ENCODE peak calls at places on chromosomes 6 and 20, in seven cellular contexts. X is PC-3, L is SK-N-SH, C is OCI-LY7, D is HCT116, T is hepatocyte, U is Karpas-422. V is an unnamed sample. For H3K9me2, the result is how much of the 10 kb centered on the place peaks cover.

GRCh38 chr6:95948324-95948723 is 67.5 kb upstream of the FUT9 start:
- DNase-seq in X (no peak), L (no peak), C (no peak), D (no peak), T (no peak), U (no peak), V (no peak)

GRCh38 chr20:14288341-14289330 is 48.8 kb downstream of the FLRT3 start:
- DNase-seq in X (peak), L (no peak), C (no peak), D (peak), T (peak), U (no peak), V (peak)

GRCh38 chr20:62887147-62887859 is 25.7 kb upstream of the TCFL5 start:
- DNase-seq in X (peak), L (peak), C (no peak), D (no peak), T (peak), U (no peak), V (peak)

GRCh38 chr6:118559659-118560058 is 11.6 kb downstream of the PLN start:
- DNase-seq in X (no peak), L (no peak), C (no peak), D (no peak), T (no peak), U (no peak), V (peak)

GRCh38 chr6:25173951-25174474 is 105.2 kb upstream of the CARMIL1 start:
- DNase-seq in X (peak), L (no peak), C (no peak), D (peak), T (peak), U (no peak), V (peak)

GRCh38 chr6:154430494-154430919 is 73.9 kb upstream of the IPCEF1 start:
- DNase-seq in X (no peak), L (no peak), C (no peak), D (no peak), T (no peak), U (no peak), V (no peak)

GRCh38 chr6:87755697-87756671 is 54.0 kb upstream of the AKIRIN2 start:
- DNase-seq in X (no peak), L (no peak), C (peak), D (no peak), T (no peak), U (peak), V (peak)

GRCh38 chr20:37758332-37758731 is 64.5 kb downstream of the CTNNBL1 start:
- DNase-seq in X (peak), L (no peak), C (no peak), D (no peak), T (peak), U (peak), V (no peak)

GRCh38 chr6:52517502-52518278 is 59.2 kb downstream of the TRAM2 start:
- DNase-seq in X (peak), L (peak), C (no peak), D (peak), T (peak), U (no peak), V (peak)

GRCh38 chr20:36628076-36628475 is 17.9 kb downstream of the SLA2 start:
- DNase-seq in X (no peak), L (no peak), C (no peak), D (no peak), T (no peak), U (no peak), V (no peak)

GRCh38 chr20:36620917-36621316 is 15.3 kb downstream of the RAB5IF start:
- DNase-seq in X (no peak), L (no peak), C (no peak), D (no peak), T (no peak), U (no peak), V (no peak)

GRCh38 chr20:36623444-36623843 is 17.9 kb downstream of the RAB5IF start:
- DNase-seq in X (no peak), L (no peak), C (no peak), D (no peak), T (no peak), U (no peak), V (no peak)

GRCh38 chr20:36624068-36624813 is 18.7 kb downstream of the RAB5IF start:
- DNase-seq in X (no peak), L (no peak), C (no peak), D (no peak), T (no peak), U (no peak), V (no peak)

DNA sequence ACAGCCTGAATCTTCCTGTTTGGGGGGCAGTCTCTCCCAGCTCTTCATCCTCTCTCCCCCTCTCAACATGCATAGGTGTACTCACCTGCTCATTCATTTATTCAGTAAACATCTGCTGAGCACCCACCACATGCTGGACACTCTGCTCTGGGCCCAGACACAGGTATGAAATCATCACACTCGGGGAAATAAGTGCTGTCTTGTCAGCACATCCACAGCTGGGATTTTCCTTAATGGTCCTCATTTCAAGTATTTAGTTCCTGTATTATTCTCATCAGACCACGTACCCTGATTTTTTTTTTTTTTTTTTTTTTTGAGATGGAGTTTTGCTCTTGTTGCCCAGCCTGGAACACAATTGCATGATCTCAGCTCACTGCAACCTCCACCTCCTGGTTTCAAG is 19.3 kb downstream of the RAB5IF start:
- DNase-seq in X (no peak), L (no peak), C (no peak), D (no peak), T (no peak), U (no peak), V (no peak)
- H3K27ac ChIP-seq in X (no peak), L (no peak), C (no peak), D (no peak), T (no peak), U (no peak), V (no peak)

GRCh38 chr6:38974389-38975133 is 74.0 kb upstream of the GLP1R start:
- DNase-seq in X (peak), L (no peak), C (no peak), D (no peak), T (peak), U (no peak), V (peak)

GRCh38 chr6:38973178-38974057 is 75.2 kb upstream of the GLP1R start:
- DNase-seq in X (peak), L (peak), C (peak), D (peak), T (peak), U (peak), V (peak)

DNA sequence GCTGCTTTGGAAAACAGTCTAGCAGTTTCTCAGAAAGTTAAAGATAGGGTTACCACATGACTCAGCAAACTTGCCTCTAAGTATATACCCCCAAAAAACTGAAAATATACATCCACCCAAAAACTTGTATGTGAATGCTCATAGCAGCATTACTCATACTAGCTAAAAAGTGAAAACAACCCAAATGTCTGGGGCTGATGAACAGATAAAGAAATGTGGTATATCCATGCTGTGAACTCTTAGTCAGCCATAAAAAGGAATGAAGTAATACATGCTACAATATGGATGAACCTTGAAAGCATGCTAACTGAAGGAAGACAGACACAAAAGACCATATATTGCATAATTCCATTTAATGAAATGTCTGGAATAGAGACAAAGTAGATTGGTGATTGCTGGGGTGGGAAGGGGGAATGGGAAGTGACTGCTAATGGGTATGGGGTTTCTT is 79.9 kb upstream of the GLP1R start:
- DNase-seq in X (no peak), L (no peak), C (no peak), D (no peak), T (no peak), U (no peak), V (no peak)
- H3K9me2 ChIP-seq in X (under half), L (under half), C (under half), D (under half), T (under half), U (under half), V (under half)

GRCh38 chr6:142911395-142911794 is 33.6 kb downstream of the HIVEP2 start:
- DNase-seq in X (no peak), L (no peak), C (no peak), D (no peak), T (no peak), U (no peak), V (no peak)

GRCh38 chr6:142907544-142907943 is 37.4 kb downstream of the HIVEP2 start:
- DNase-seq in X (no peak), L (no peak), C (no peak), D (no peak), T (no peak), U (no peak), V (no peak)

GRCh38 chr6:142903806-142904205 is 41.2 kb downstream of the HIVEP2 start:
- DNase-seq in X (peak), L (no peak), C (no peak), D (no peak), T (no peak), U (no peak), V (peak)

GRCh38 chr6:142902636-142903053 is 42.3 kb downstream of the HIVEP2 start:
- DNase-seq in X (peak), L (peak), C (no peak), D (peak), T (peak), U (no peak), V (peak)

GRCh38 chr6:142907017-142907470 is 37.9 kb downstream of the HIVEP2 start:
- DNase-seq in X (no peak), L (no peak), C (peak), D (no peak), T (no peak), U (no peak), V (no peak)
- H3K4me2 ChIP-seq in X (no peak), L (no peak), C (peak), D (no peak), T (no peak), U (peak), V (no peak)

GRCh38 chr20:64001607-64002011 is 20.7 kb downstream of the PRPF6 start:
- DNase-seq in X (no peak), L (no peak), C (no peak), D (no peak), T (no peak), U (no peak), V (no peak)
- H3K27ac ChIP-seq in X (no peak), L (no peak), C (no peak), D (no peak), T (no peak), U (no peak), V (no peak)

GRCh38 chr6:45754432-45754831 is 261.2 kb downstream of the CLIC5 start:
- DNase-seq in X (no peak), L (no peak), C (no peak), D (no peak), T (no peak), U (no peak), V (no peak)
- H3K9me2 ChIP-seq in X (under half), L (under half), C (under half), D (under half), T (under half), U (under half), V (under half)

GRCh38 chr20:57211406-57211805 is 55.0 kb downstream of the BMP7 start:
- DNase-seq in X (no peak), L (no peak), C (no peak), D (no peak), T (no peak), U (no peak), V (no peak)

GRCh38 chr20:57211949-57212889 is 54.2 kb downstream of the BMP7 start:
- DNase-seq in X (peak), L (no peak), C (no peak), D (peak), T (peak), U (no peak), V (peak)

GRCh38 chr20:57209413-57209812 is 57.0 kb downstream of the BMP7 start:
- DNase-seq in X (no peak), L (no peak), C (no peak), D (no peak), T (no peak), U (no peak), V (no peak)

GRCh38 chr20:57210911-57211280 is 55.5 kb downstream of the BMP7 start:
- DNase-seq in X (no peak), L (no peak), C (no peak), D (no peak), T (no peak), U (no peak), V (no peak)

DNA sequence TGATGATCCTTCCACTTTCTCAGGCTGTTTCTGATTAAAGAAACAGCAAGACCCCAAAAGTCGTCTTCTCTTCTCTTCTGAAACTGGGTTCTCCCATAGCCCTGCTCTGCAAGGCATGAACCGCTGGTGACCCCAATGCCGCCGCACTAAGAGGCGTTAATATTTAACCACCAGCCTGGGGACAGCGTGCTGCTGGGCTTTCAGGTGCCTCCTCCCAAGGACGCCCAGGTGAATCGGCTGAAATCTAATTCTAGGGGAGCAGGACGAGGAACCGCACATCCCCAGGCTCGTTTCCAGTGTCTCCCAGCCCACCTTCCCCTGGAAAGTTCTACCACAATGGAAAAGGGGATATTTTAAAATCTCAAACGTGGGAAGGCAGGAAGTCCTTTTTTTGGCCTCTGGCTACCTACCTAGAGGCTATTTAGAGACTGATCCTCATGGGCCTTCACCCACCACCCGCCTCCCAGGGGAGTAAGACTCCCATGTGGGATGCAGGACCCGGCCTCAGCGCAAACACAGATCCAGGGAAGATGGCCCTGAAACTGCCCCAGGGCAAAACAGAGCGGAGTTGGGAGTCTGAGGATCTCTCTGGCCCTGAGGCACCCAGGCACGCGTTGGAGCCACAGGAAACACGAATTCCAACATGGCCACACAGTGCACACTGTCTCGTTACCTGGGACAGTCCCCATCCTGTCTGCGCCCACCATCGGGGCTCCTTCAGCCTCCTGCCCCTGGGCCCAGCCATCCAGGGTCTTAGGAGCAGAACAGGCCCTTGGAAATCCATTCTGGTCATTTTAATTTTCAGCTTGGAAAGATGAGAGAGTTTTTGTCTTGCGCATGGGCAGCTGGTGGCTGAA is 56.2 kb downstream of the BMP7 start:
- DNase-seq in X (no peak), L (no peak), C (no peak), D (no peak), T (peak), U (no peak), V (no peak)
- H3K4me2 ChIP-seq in X (no peak), L (no peak), C (no peak), D (no peak), T (peak), U (no peak), V (no peak)

V was measured in GM23248.